ENCODE peak calls at places on chromosomes 7 and 10, in nine cellular contexts. E is A172, O is IMR-90, L is germinal center, Q is HCEC 1CT, W is OCI-M1, V is non-pigmented ciliary epithelial cell, B is uterus, D is mesothelial cell of epicardium. K is an unnamed sample.

GRCh38 chr7:130141161-130141857 is 63.9 kb downstream of the TMEM209 start:
- DNase-seq in V (peak), L (peak), D (peak), Q (peak), W (no peak), B (peak), E (no peak), O (peak), K (no peak)

GRCh38 chr10:33734393-33735110 is 400.1 kb upstream of the NRP1 start:
- DNase-seq in Q (peak), W (no peak), L (no peak), E (peak), B (peak), O (no peak), V (no peak), D (no peak), K (peak)

GRCh38 chr10:108439397-108439796 is 1274.9 kb upstream of the SORCS1 start:
- DNase-seq in W (peak), O (no peak), B (no peak), L (no peak), Q (peak), E (no peak), V (no peak), D (no peak), K (no peak)

GRCh38 chr10:15852111-15852557 is 8.2 kb downstream of the MINDY3 start:
- DNase-seq in D (no peak), W (peak), E (no peak), B (no peak), Q (peak), L (no peak), O (no peak), V (no peak), K (no peak)

GRCh38 chr10:14669576-14669975 is 105.1 kb downstream of the FAM107B start:
- DNase-seq in B (no peak), V (no peak), E (no peak), D (no peak), L (no peak), O (no peak), W (no peak), Q (no peak), K (no peak)

GRCh38 chr7:116491887-116492653 is 7.5 kb upstream of the CAV2 start:
- DNase-seq in O (no peak), B (no peak), Q (no peak), D (no peak), V (no peak), L (no peak), E (no peak), W (no peak), K (no peak)

GRCh38 chr10:92387289-92387940 is 96.4 kb downstream of the MARCHF5 start:
- DNase-seq in D (peak), W (peak), E (peak), O (peak), B (no peak), V (peak), Q (peak), L (peak), K (peak)

GRCh38 chr7:127865466-127865865 is 165.8 kb downstream of the LRRC4 start:
- DNase-seq in Q (peak), E (peak), V (peak), W (peak), O (peak), B (no peak), L (no peak), D (no peak), K (peak)

GRCh38 chr10:79155301-79156081 is 86.7 kb downstream of the ZMIZ1 start:
- DNase-seq in D (no peak), B (no peak), L (no peak), Q (peak), V (no peak), E (no peak), W (no peak), O (peak), K (no peak)

GRCh38 chr10:86961481-86962091 is 3.2 kb downstream of the SNCG start:
- DNase-seq in O (peak), V (no peak), B (peak), D (no peak), E (peak), L (no peak), Q (peak), W (no peak), K (peak)

GRCh38 chr10:48343106-48343505 is 36.6 kb downstream of the MAPK8 start:
- DNase-seq in O (no peak), D (no peak), Q (no peak), B (no peak), E (no peak), L (no peak), V (no peak), W (no peak), K (no peak)

GRCh38 chr7:112422842-112423496 is 27.3 kb upstream of the IFRD1 start:
- DNase-seq in V (peak), L (no peak), Q (peak), D (no peak), B (peak), E (peak), W (peak), O (peak), K (peak)

GRCh38 chr7:106239406-106239805 is 45.4 kb downstream of the NAMPT start:
- DNase-seq in Q (no peak), E (no peak), L (no peak), W (no peak), V (no peak), B (no peak), O (no peak), D (no peak), K (no peak)

GRCh38 chr10:63491558-63492316 is 26.0 kb upstream of the JMJD1C start:
- DNase-seq in V (peak), D (no peak), O (peak), W (peak), B (peak), E (no peak), Q (peak), L (no peak), K (peak)

GRCh38 chr10:11468126-11468742 is 143.2 kb downstream of the USP6NL start:
- DNase-seq in Q (peak), W (no peak), E (no peak), D (no peak), L (no peak), V (peak), O (peak), B (no peak), K (no peak)

GRCh38 chr10:89352039-89352597 is 24.3 kb downstream of the IFIT3 start:
- DNase-seq in B (peak), W (peak), D (peak), E (peak), V (peak), L (no peak), O (peak), Q (peak), K (peak)

GRCh38 chr7:100674441-100675407 is 1.2 kb downstream of the GNB2 start:
- DNase-seq in V (no peak), O (no peak), Q (peak), L (peak), D (peak), B (no peak), W (peak), E (no peak), K (peak)

GRCh38 chr10:110208614-110209398 is 1.4 kb downstream of the MXI1 start:
- DNase-seq in D (no peak), Q (peak), E (no peak), B (no peak), W (peak), L (peak), O (peak), V (no peak), K (peak)

GRCh38 chr7:13017881-13018280 is 330.4 kb downstream of the ARL4A start:
- DNase-seq in V (no peak), B (no peak), D (no peak), O (no peak), L (no peak), E (no peak), Q (peak), W (no peak), K (peak)

GRCh38 chr7:74376256-74377036 is 77.3 kb upstream of the GTF2IRD1 start:
- DNase-seq in O (no peak), W (no peak), Q (no peak), L (no peak), V (no peak), B (no peak), E (no peak), D (no peak), K (no peak)

GRCh38 chr10:111297351-111297848 is 220.6 kb downstream of the ADRA2A start:
- DNase-seq in V (no peak), Q (no peak), D (no peak), B (peak), O (no peak), L (no peak), W (no peak), E (peak), K (no peak)